ENCODE peak calls at places on chromosome 4, in nine cellular contexts. H is PC-3; Q is suprapubic skin; L is SJSA1; B is stomach; V is left lung; M is CD8-positive, alpha-beta T cell; P is heart left ventricle; S is mammary epithelial cell. C is an unnamed sample. For H3K4me1, the result is how much of the 10 kb centered on the place peaks cover.

GRCh38 chr4:118918388-118918787 is 29.7 kb downstream of the SYNPO2 start:
- DNase-seq in H (peak), Q (no peak), L (no peak), B (no peak), V (no peak), M (no peak), P (no peak), S (peak), C (no peak)

GRCh38 chr4:25527044-25527443 is 128.6 kb upstream of the SLC34A2 start:
- DNase-seq in H (no peak), Q (no peak), L (no peak), B (no peak), V (no peak), M (no peak), P (no peak), S (no peak), C (no peak)

GRCh38 chr4:3293410-3294391 is 880 bp downstream of the RGS12 start:
- DNase-seq in H (no peak), Q (peak), L (no peak), B (peak), V (no peak), M (no peak), P (no peak), S (no peak), C (no peak)

GRCh38 chr4:23667659-23668058 is 222.2 kb downstream of the PPARGC1A start:
- DNase-seq in H (no peak), Q (no peak), L (no peak), B (no peak), V (no peak), M (no peak), P (no peak), S (no peak), C (no peak)

GRCh38 chr4:89356086-89356485 is 48.5 kb upstream of the GPRIN3 start:
- DNase-seq in H (no peak), Q (no peak), L (no peak), B (peak), V (no peak), M (no peak), P (no peak), S (no peak), C (no peak)

GRCh38 chr4:85607624-85608023 is 132.7 kb downstream of the ARHGAP24 start:
- DNase-seq in H (no peak), Q (no peak), L (no peak), B (peak), V (no peak), M (no peak), P (no peak), S (no peak), C (no peak)

GRCh38 chr4:111537861-111538260 is 607.4 kb upstream of the FAM241A start:
- DNase-seq in H (no peak), Q (no peak), L (peak), B (no peak), V (no peak), M (no peak), P (no peak), S (no peak), C (no peak)

GRCh38 chr4:152516156-152516555 is 19.7 kb downstream of the FBXW7 start:
- DNase-seq in H (no peak), Q (no peak), L (no peak), B (no peak), V (no peak), M (no peak), P (no peak), S (no peak), C (no peak)

GRCh38 chr4:47668810-47669408 is 169.0 kb downstream of the CORIN start:
- DNase-seq in H (peak), Q (no peak), L (no peak), B (no peak), V (no peak), M (peak), P (no peak), S (peak), C (no peak)

GRCh38 chr4:108058685-108059440 is 69.2 kb downstream of the HADH start:
- DNase-seq in H (peak), Q (no peak), L (peak), B (no peak), V (no peak), M (no peak), P (no peak), S (peak), C (no peak)

GRCh38 chr4:13917010-13917409 is 289.5 kb upstream of the BOD1L1 start:
- DNase-seq in H (no peak), Q (no peak), L (no peak), B (no peak), V (no peak), M (no peak), P (no peak), S (peak), C (no peak)

GRCh38 chr4:107835409-107835808 is 10.7 kb downstream of the SGMS2 start:
- DNase-seq in H (no peak), Q (no peak), L (no peak), B (no peak), V (no peak), M (no peak), P (no peak), S (no peak), C (no peak)

GRCh38 chr4:43113196-43113595 is 220.7 kb downstream of the GRXCR1 start:
- DNase-seq in H (no peak), Q (no peak), L (no peak), B (no peak), V (no peak), M (no peak), P (no peak), S (no peak), C (no peak)

GRCh38 chr4:88803600-88804096 is 106.0 kb upstream of the NAP1L5 start:
- DNase-seq in H (peak), Q (no peak), L (no peak), B (no peak), V (peak), M (no peak), P (no peak), S (peak), C (peak)

GRCh38 chr4:125744891-125745364 is 430.2 kb downstream of the FAT4 start:
- DNase-seq in H (no peak), Q (no peak), L (no peak), B (no peak), V (no peak), M (no peak), P (no peak), S (no peak), C (no peak)

GRCh38 chr4:15186149-15186548 is 183.9 kb downstream of the CPEB2 start:
- DNase-seq in H (no peak), Q (no peak), L (no peak), B (no peak), V (no peak), M (no peak), P (no peak), S (peak), C (no peak)

GRCh38 chr4:77036206-77036605 is 39.6 kb downstream of the CCNI start:
- DNase-seq in H (no peak), Q (no peak), L (peak), B (no peak), V (no peak), M (no peak), P (no peak), S (peak), C (no peak)

GRCh38 chr4:2253160-2254084 is 8.5 kb downstream of the MXD4 start:
- DNase-seq in H (no peak), Q (peak), L (peak), B (peak), V (peak), M (no peak), P (peak), S (no peak), C (peak)

GRCh38 chr4:77040856-77041576 is 34.8 kb downstream of the CCNI start:
- DNase-seq in H (no peak), Q (no peak), L (no peak), B (no peak), V (no peak), M (no peak), P (no peak), S (no peak), C (no peak)

GRCh38 chr4:142500966-142501365 is 345.1 kb downstream of the INPP4B start:
- DNase-seq in H (no peak), Q (no peak), L (no peak), B (no peak), V (no peak), M (no peak), P (no peak), S (no peak), C (no peak)

GRCh38 chr4:153954654-153955053 is 165.8 kb upstream of the SFRP2 start:
- DNase-seq in H (no peak), Q (no peak), L (no peak), B (no peak), V (no peak), M (no peak), P (no peak), S (no peak), C (no peak)

GRCh38 chr4:161121451-161121850 is 1042.3 kb downstream of the FSTL5 start:
- DNase-seq in H (no peak), Q (no peak), L (no peak), B (no peak), V (no peak), M (no peak), P (no peak), S (no peak), C (no peak)

GRCh38 chr4:1206299-1207156 is 34.1 kb upstream of the SPON2 start:
- DNase-seq in H (no peak), Q (peak), L (peak), B (no peak), V (peak), M (peak), P (peak), S (no peak), C (no peak)

GRCh38 chr4:6659897-6660296 is 19.4 kb downstream of the MRFAP1 start:
- DNase-seq in H (no peak), Q (no peak), L (no peak), B (no peak), V (no peak), M (no peak), P (no peak), S (no peak), C (no peak)

GRCh38 chr4:184062769-184063168 is 154.9 kb downstream of the ENPP6 start:
- DNase-seq in H (no peak), Q (no peak), L (no peak), B (no peak), V (no peak), M (no peak), P (no peak), S (no peak), C (no peak)

GRCh38 chr4:80767944-80768343 is 262.6 kb upstream of the BMP3 start:
- DNase-seq in H (peak), Q (no peak), L (no peak), B (no peak), V (no peak), M (no peak), P (no peak), S (peak), C (no peak)

GRCh38 chr4:84239278-84239845 is 259.7 kb downstream of the NKX6-1 start:
- DNase-seq in H (peak), Q (no peak), L (no peak), B (no peak), V (no peak), M (no peak), P (no peak), S (no peak), C (no peak)

GRCh38 chr4:155403886-155404285 is 27.1 kb upstream of the MAP9 start:
- DNase-seq in H (peak), Q (no peak), L (no peak), B (no peak), V (no peak), M (no peak), P (no peak), S (peak), C (no peak)

GRCh38 chr4:23382880-23383279 is 507.0 kb downstream of the PPARGC1A start:
- DNase-seq in H (peak), Q (no peak), L (no peak), B (no peak), V (no peak), M (no peak), P (no peak), S (no peak), C (no peak)

GRCh38 chr4:56821394-56822263 is at the start of gene SPINK2:
- DNase-seq in H (peak), Q (no peak), L (no peak), B (peak), V (peak), M (peak), P (peak), S (no peak), C (no peak)

GRCh38 chr4:6362896-6363295 is 93.2 kb downstream of the WFS1 start:
- DNase-seq in H (peak), Q (no peak), L (no peak), B (no peak), V (no peak), M (no peak), P (peak), S (peak), C (no peak)

GRCh38 chr4:56981795-56982201 is 3.1 kb downstream of the POLR2B start:
- DNase-seq in H (peak), Q (no peak), L (no peak), B (no peak), V (no peak), M (no peak), P (no peak), S (no peak), C (no peak)

GRCh38 chr4:143618811-143619210 is 81.7 kb downstream of the FREM3 start:
- DNase-seq in H (no peak), Q (no peak), L (no peak), B (no peak), V (no peak), M (no peak), P (no peak), S (no peak), C (no peak)

GRCh38 chr4:3257125-3257690 is 8.2 kb downstream of the MSANTD1 start:
- DNase-seq in H (peak), Q (no peak), L (peak), B (peak), V (peak), M (no peak), P (peak), S (peak), C (no peak)

GRCh38 chr4:64799751-64800150 is 390.5 kb upstream of the TECRL start:
- DNase-seq in H (no peak), Q (no peak), L (no peak), B (no peak), V (peak), M (no peak), P (no peak), S (no peak), C (no peak)

GRCh38 chr4:2303121-2303685 is 41.3 kb upstream of the MXD4 start:
- DNase-seq in H (no peak), Q (peak), L (no peak), B (peak), V (no peak), M (no peak), P (no peak), S (no peak), C (peak)

GRCh38 chr4:35556387-35556786 is 687.9 kb downstream of the ARAP2 start:
- DNase-seq in H (peak), Q (no peak), L (no peak), B (no peak), V (no peak), M (no peak), P (no peak), S (peak), C (no peak)

GRCh38 chr4:106287353-106287969 is 28.5 kb downstream of the TBCK start:
- DNase-seq in H (peak), Q (no peak), L (peak), B (no peak), V (no peak), M (no peak), P (no peak), S (peak), C (no peak)

GRCh38 chr4:125994024-125994423 is 679.3 kb downstream of the FAT4 start:
- DNase-seq in H (no peak), Q (no peak), L (peak), B (no peak), V (no peak), M (no peak), P (no peak), S (no peak), C (no peak)

GRCh38 chr4:121071640-121072037 is 696 bp downstream of the NDNF start:
- DNase-seq in H (no peak), Q (no peak), L (no peak), B (no peak), V (no peak), M (no peak), P (no peak), S (no peak), C (no peak)

GRCh38 chr4:121073672-121074386 is 1.5 kb upstream of the NDNF start:
- DNase-seq in H (no peak), Q (no peak), L (no peak), B (no peak), V (no peak), M (no peak), P (no peak), S (no peak), C (no peak)

GRCh38 chr4:121072080-121072835 is at the start of gene NDNF:
- DNase-seq in H (no peak), Q (no peak), L (peak), B (no peak), V (peak), M (peak), P (peak), S (no peak), C (no peak)

GRCh38 chr4:121070696-121071639 is 1.4 kb downstream of the NDNF start:
- DNase-seq in H (no peak), Q (peak), L (peak), B (no peak), V (no peak), M (peak), P (peak), S (no peak), C (no peak)

GRCh38 chr4:121072836-121073362 is 564 bp upstream of the NDNF start:
- DNase-seq in H (no peak), Q (peak), L (no peak), B (no peak), V (no peak), M (no peak), P (peak), S (no peak), C (no peak)
- H3K4me3 ChIP-seq in H (no peak), Q (peak), L (no peak), B (peak), V (peak), M (peak), P (peak), S (no peak), C (peak)

GRCh38 chr4:158829254-158829653 is 60.4 kb downstream of the FNIP2 start:
- DNase-seq in H (no peak), Q (no peak), L (no peak), B (no peak), V (no peak), M (no peak), P (no peak), S (no peak), C (no peak)
- H3K4me1 ChIP-seq in H (under half), Q (under half), L (under half), B (under half), V (under half), M (under half), P (under half), S (under half), C (under half)

GRCh38 chr4:40189997-40190396 is 6.8 kb upstream of the RHOH start:
- DNase-seq in H (peak), Q (no peak), L (no peak), B (peak), V (no peak), M (no peak), P (no peak), S (no peak), C (no peak)
- H3K4me3 ChIP-seq in H (no peak), Q (no peak), L (no peak), B (no peak), V (no peak), M (no peak), P (no peak), S (no peak), C (no peak)

GRCh38 chr4:86935499-86935832 is 655 bp downstream of the AFF1 start:
- DNase-seq in H (no peak), Q (peak), L (no peak), B (peak), V (peak), M (no peak), P (no peak), S (no peak), C (no peak)
- H3K4me1 ChIP-seq in H (under half), Q (half or more), L (under half), B (under half), V (half or more), M (under half), P (under half), S (under half), C (under half)

GRCh38 chr4:174154455-174154854 is 129.0 kb downstream of the FBXO8 start:
- DNase-seq in H (peak), Q (no peak), L (no peak), B (no peak), V (no peak), M (no peak), P (no peak), S (peak), C (no peak)
- H3K4me3 ChIP-seq in H (peak), Q (peak), L (no peak), B (peak), V (no peak), M (no peak), P (no peak), S (no peak), C (peak)

GRCh38 chr4:27006646-27007045 is 146.0 kb downstream of the STIM2 start:
- DNase-seq in H (no peak), Q (no peak), L (no peak), B (no peak), V (no peak), M (no peak), P (no peak), S (no peak), C (no peak)
- H3K4me1 ChIP-seq in H (half or more), Q (under half), L (under half), B (under half), V (under half), M (under half), P (under half), S (under half), C (under half)

GRCh38 chr4:112650332-112650731 is 13.4 kb downstream of the LARP7 start:
- DNase-seq in H (no peak), Q (no peak), L (no peak), B (no peak), V (no peak), M (no peak), P (no peak), S (no peak), C (no peak)

GRCh38 chr4:112646632-112647537 is 9.9 kb downstream of the LARP7 start:
- DNase-seq in H (no peak), Q (no peak), L (no peak), B (no peak), V (no peak), M (no peak), P (no peak), S (no peak), C (no peak)

GRCh38 chr4:112649055-112649408 is 12.1 kb downstream of the LARP7 start:
- DNase-seq in H (no peak), Q (no peak), L (no peak), B (no peak), V (no peak), M (no peak), P (no peak), S (no peak), C (no peak)

GRCh38 chr4:112647785-112648184 is 10.8 kb downstream of the LARP7 start:
- DNase-seq in H (no peak), Q (no peak), L (no peak), B (no peak), V (no peak), M (no peak), P (no peak), S (no peak), C (no peak)

GRCh38 chr4:112648263-112649054 is 11.5 kb downstream of the LARP7 start:
- DNase-seq in H (no peak), Q (no peak), L (no peak), B (no peak), V (no peak), M (no peak), P (no peak), S (no peak), C (no peak)
- H3K4me3 ChIP-seq in H (no peak), Q (no peak), L (no peak), B (no peak), V (no peak), M (no peak), P (no peak), S (no peak), C (no peak)

DNA sequence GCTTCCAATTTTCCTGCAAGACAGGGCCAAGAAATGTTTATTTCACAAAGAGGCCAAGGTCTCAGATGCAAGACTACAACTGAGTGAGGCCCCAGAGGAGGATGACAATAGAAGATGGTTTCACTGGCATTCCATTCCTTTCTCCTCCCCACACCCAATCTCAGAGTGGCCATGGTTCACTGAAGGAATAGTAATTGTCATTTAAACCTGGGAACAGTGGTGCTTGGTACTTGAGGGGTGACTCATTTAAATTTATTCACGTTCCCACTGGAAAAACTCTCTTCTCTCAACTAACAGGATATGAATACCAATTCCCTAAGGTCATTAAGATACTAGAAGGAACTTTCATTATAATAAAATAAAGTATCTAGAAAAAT is 35.3 kb upstream of the CXCL8 start:
- DNase-seq in H (peak), Q (no peak), L (peak), B (no peak), V (no peak), M (no peak), P (no peak), S (peak), C (no peak)
- H3K4me1 ChIP-seq in H (half or more), Q (under half), L (half or more), B (under half), V (half or more), M (under half), P (under half), S (half or more), C (under half)